ENCODE peak calls at places on chromosomes 12 and 14, in nine cellular contexts. W is HCT116; J is right lobe of liver; K is stomach; Y is iPS DF 6.9; L is SJCRH30; Z is suprapubic skin; O is transverse colon; P is CD8-positive, alpha-beta memory T cell. X is an unnamed sample.

GRCh38 chr12:6664902-6665301 is 2.0 kb upstream of the ING4 start:
- DNase-seq in O (no peak), Z (no peak), Y (no peak), K (no peak), W (no peak), J (no peak), P (no peak), L (no peak), X (no peak)

GRCh38 chr12:104223599-104224168 is 8.1 kb downstream of the TXNRD1 start:
- DNase-seq in Z (no peak), L (no peak), W (no peak), P (no peak), J (no peak), K (no peak), Y (no peak), O (no peak), X (no peak)

GRCh38 chr14:104115691-104116543 is 22.5 kb upstream of the KIF26A start:
- DNase-seq in Z (peak; percentile 69), O (peak; percentile 53), P (no peak), J (peak; percentile 37), W (no peak), Y (no peak), L (peak; percentile 2), K (peak; percentile 59), X (no peak)

GRCh38 chr12:42854208-42854607 is 264.7 kb upstream of the PRICKLE1 start:
- DNase-seq in P (no peak), K (no peak), Z (no peak), L (no peak), W (no peak), Y (no peak), O (no peak), J (no peak), X (no peak)

GRCh38 chr14:68557648-68558047 is 235.2 kb downstream of the ZFP36L1 start:
- DNase-seq in J (no peak), L (no peak), O (no peak), P (no peak), Y (no peak), K (no peak), W (no peak), Z (no peak), X (no peak)

GRCh38 chr14:87824261-87824660 is 168.7 kb downstream of the GALC start:
- DNase-seq in Z (no peak), O (no peak), P (no peak), W (no peak), Y (no peak), J (no peak), K (no peak), L (no peak), X (peak; percentile 6)

GRCh38 chr12:43113153-43113552 is 438.9 kb downstream of the ADAMTS20 start:
- DNase-seq in Y (no peak), P (no peak), K (no peak), L (no peak), O (no peak), J (no peak), Z (no peak), W (no peak), X (peak; percentile 28)

GRCh38 chr14:26448181-26448855 is 149.5 kb downstream of the NOVA1 start:
- DNase-seq in Z (no peak), P (no peak), Y (no peak), J (no peak), O (no peak), K (no peak), W (no peak), L (peak; percentile 74), X (no peak)

GRCh38 chr12:103626498-103626897 is 39.4 kb downstream of the STAB2 start:
- DNase-seq in W (no peak), P (no peak), L (no peak), K (peak; percentile 42), O (peak; percentile 59), J (peak; percentile 67), Y (peak; percentile 31), Z (no peak), X (no peak)

GRCh38 chr14:91127411-91127810 is 13.5 kb downstream of the DGLUCY start:
- DNase-seq in K (peak; percentile 90), Y (no peak), P (no peak), O (peak; percentile 84), Z (peak; percentile 75), L (no peak), W (no peak), J (peak; percentile 81), X (no peak)

GRCh38 chr12:104814944-104815343 is 143.1 kb downstream of the SLC41A2 start:
- DNase-seq in L (no peak), K (no peak), Z (no peak), P (no peak), Y (no peak), W (no peak), J (no peak), O (no peak), X (no peak)

GRCh38 chr12:5305425-5305824 is 126.5 kb upstream of the NTF3 start:
- DNase-seq in Y (no peak), P (no peak), K (no peak), W (no peak), J (no peak), O (no peak), L (peak; percentile 12), Z (no peak), X (no peak)

GRCh38 chr12:10220398-10221077 is 7.9 kb downstream of the GABARAPL1 start:
- DNase-seq in W (no peak), Y (no peak), O (peak; percentile 41), K (peak; percentile 79), P (no peak), J (peak; percentile 87), L (no peak), Z (peak; percentile 91), X (peak; percentile 67)

GRCh38 chr14:36091096-36091495 is 85.4 kb downstream of the PTCSC3 start:
- DNase-seq in Z (no peak), O (no peak), K (peak; percentile 47), J (no peak), L (peak; percentile 23), W (peak; percentile 19), Y (no peak), P (no peak), X (peak; percentile 62)

GRCh38 chr14:93269341-93270068 is 62.4 kb downstream of the UBR7 start:
- DNase-seq in K (no peak), P (no peak), W (no peak), O (no peak), J (no peak), L (no peak), Y (no peak), Z (no peak), X (peak; percentile 41)

GRCh38 chr12:30626847-30627246 is 68.8 kb downstream of the IPO8 start:
- DNase-seq in O (no peak), W (no peak), K (no peak), L (no peak), Z (no peak), Y (no peak), J (no peak), P (no peak), X (no peak)

GRCh38 chr12:130026608-130027176 is 122.9 kb upstream of the TMEM132D start:
- DNase-seq in Z (no peak), Y (no peak), O (peak; percentile 27), P (no peak), J (no peak), W (no peak), K (peak; percentile 35), L (peak; percentile 19), X (peak; percentile 19)

GRCh38 chr12:29131539-29131938 is 17.5 kb upstream of the FAR2 start:
- DNase-seq in J (no peak), L (no peak), Y (no peak), W (no peak), O (no peak), K (no peak), Z (no peak), P (no peak), X (peak; percentile 15)

GRCh38 chr14:32648434-32648833 is 290.2 kb upstream of the NPAS3 start:
- DNase-seq in K (no peak), J (no peak), P (no peak), Z (no peak), L (no peak), Y (no peak), O (no peak), W (no peak), X (peak; percentile 51)

GRCh38 chr12:73514672-73515071 is 1023.0 kb upstream of the ATXN7L3B start:
- DNase-seq in K (no peak), Z (no peak), W (peak; percentile 8), P (no peak), O (no peak), J (no peak), L (peak; percentile 8), Y (no peak), X (no peak)

GRCh38 chr14:106060576-106060975 is 534.2 kb downstream of the TMEM121 start:
- DNase-seq in L (no peak), J (no peak), O (no peak), K (no peak), Y (no peak), P (no peak), Z (no peak), W (no peak), X (no peak)

GRCh38 chr12:77232045-77232444 is 166.7 kb upstream of the E2F7 start:
- DNase-seq in P (no peak), O (no peak), Y (no peak), K (no peak), J (no peak), Z (no peak), W (no peak), L (no peak), X (peak; percentile 71)

GRCh38 chr14:105453847-105454246 is 20.8 kb upstream of the CRIP2 start:
- DNase-seq in L (no peak), O (no peak), K (no peak), W (no peak), Y (no peak), P (no peak), J (no peak), Z (no peak), X (no peak)

GRCh38 chr12:54984602-54985376 is at the start of gene TESPA1:
- DNase-seq in L (no peak), K (peak; percentile 54), Y (no peak), W (no peak), Z (peak; percentile 61), J (peak; percentile 59), O (peak; percentile 71), P (peak; percentile 69), X (no peak)
- H3K4me1 ChIP-seq in L (no peaks in the 10 kb centered on the region), K (no peaks in the 10 kb centered on the region), Y (no peaks in the 10 kb centered on the region), W (no peaks in the 10 kb centered on the region), Z (no peaks in the 10 kb centered on the region), J (no peaks in the 10 kb centered on the region), O (peaks cover 5% of the 10 kb centered on the region), P (peaks cover 82% of the 10 kb centered on the region), X (no peaks in the 10 kb centered on the region)

GRCh38 chr12:126389215-126389841 is 1324.1 kb downstream of the AACS start:
- DNase-seq in L (no peak), O (peak; percentile 8), W (no peak), K (no peak), J (no peak), Z (no peak), Y (no peak), P (no peak), X (no peak)
- H3K9me3 ChIP-seq in L (no peaks in the 10 kb centered on the region), O (no peaks in the 10 kb centered on the region), W (peaks cover 7% of the 10 kb centered on the region), K (no peaks in the 10 kb centered on the region), J (no peaks in the 10 kb centered on the region), Z (peaks cover 3% of the 10 kb centered on the region), Y (no peaks in the 10 kb centered on the region), P (no peaks in the 10 kb centered on the region), X (no peaks in the 10 kb centered on the region)

GRCh38 chr12:63052696-63053095 is 98.3 kb downstream of the AVPR1A start:
- DNase-seq in L (no peak), J (no peak), Y (no peak), Z (no peak), K (no peak), P (no peak), W (no peak), O (no peak), X (no peak)
- H3K4me3 ChIP-seq in L (no peak overlapping the region), J (no peak overlapping the region), Y (no peak overlapping the region), Z (no peak overlapping the region), K (no peak overlapping the region), P (no peak overlapping the region), W (no peak overlapping the region), O (no peak overlapping the region), X (no peak overlapping the region)

GRCh38 chr12:75042125-75042524 is 167.5 kb downstream of the KCNC2 start:
- DNase-seq in J (no peak), L (no peak), Z (no peak), Y (no peak), O (no peak), W (no peak), P (no peak), K (no peak), X (no peak)
- H3K4me1 ChIP-seq in J (no peaks in the 10 kb centered on the region), L (no peaks in the 10 kb centered on the region), Z (no peaks in the 10 kb centered on the region), Y (no peaks in the 10 kb centered on the region), O (no peaks in the 10 kb centered on the region), W (no peaks in the 10 kb centered on the region), P (no peaks in the 10 kb centered on the region), K (no peaks in the 10 kb centered on the region), X (no peaks in the 10 kb centered on the region)